ENCODE peak calls at places on chromosomes 4 and X, in nine cellular contexts. K is fibroblast of lung, D is WERI-Rb-1, S is NT2/D1, A is PC-9, U is suprapubic skin, Y is astrocyte of the spinal cord, F is endodermal cell, N is Peyer's patch. B is an unnamed sample.

GRCh38 chr4:7798215-7798995 is 141.3 kb downstream of the AFAP1 start:
- DNase-seq in K (peak; percentile 58), D (no peak), S (no peak), A (no peak), U (peak; percentile 26), Y (no peak), F (no peak), N (peak; percentile 28), B (peak; percentile 12)

GRCh38 chr4:181541396-181541795 is 701.8 kb upstream of the TENM3 start:
- DNase-seq in K (peak; percentile 74), D (no peak), S (no peak), A (no peak), U (no peak), Y (peak; percentile 61), F (no peak), N (no peak), B (no peak)

GRCh38 chr4:41384992-41385391 is 128.3 kb downstream of the UCHL1 start:
- DNase-seq in K (no peak), D (no peak), S (no peak), A (no peak), U (peak; percentile 81), Y (no peak), F (no peak), N (peak; percentile 82), B (no peak)

GRCh38 chr4:101306225-101306624 is 41.1 kb downstream of the PPP3CA start:
- DNase-seq in K (no peak), D (no peak), S (no peak), A (no peak), U (no peak), Y (peak; percentile 51), F (peak; percentile 46), N (no peak), B (no peak)

GRCh38 chr4:53321151-53321987 is 44.5 kb downstream of the SCFD2 start:
- DNase-seq in K (peak; percentile 82), D (no peak), S (no peak), A (no peak), U (no peak), Y (peak; percentile 84), F (no peak), N (no peak), B (peak; percentile 79)

GRCh38 chr4:25441519-25442117 is 64.6 kb downstream of the ANAPC4 start:
- DNase-seq in K (peak; percentile 55), D (peak; percentile 82), S (peak; percentile 72), A (peak; percentile 64), U (no peak), Y (peak; percentile 61), F (peak; percentile 92), N (peak; percentile 75), B (peak; percentile 34)

GRCh38 chrX:110418220-110418856 is 59.7 kb downstream of the RTL9 start:
- DNase-seq in K (peak; percentile 85), D (peak; percentile 20), S (no peak), A (no peak), U (no peak), Y (peak; percentile 71), F (peak; percentile 76), N (no peak), B (peak; percentile 62)

GRCh38 chr4:127685292-127685691 is 44.9 kb upstream of the SLC25A31 start:
- DNase-seq in K (no peak), D (no peak), S (no peak), A (no peak), U (no peak), Y (peak; percentile 23), F (no peak), N (no peak), B (no peak)

GRCh38 chrX:133905305-133905704 is 80.1 kb downstream of the GPC3 start:
- DNase-seq in K (no peak), D (no peak), S (no peak), A (no peak), U (no peak), Y (no peak), F (no peak), N (no peak), B (no peak)

GRCh38 chr4:14254252-14254651 is 626.7 kb upstream of the BOD1L1 start:
- DNase-seq in K (peak; percentile 10), D (peak; percentile 61), S (peak; percentile 8), A (peak; percentile 7), U (no peak), Y (peak; percentile 17), F (peak; percentile 86), N (peak; percentile 63), B (peak; percentile 16)

GRCh38 chrX:155216940-155217450 is 735 bp downstream of the VBP1 start:
- DNase-seq in K (no peak), D (no peak), S (no peak), A (no peak), U (no peak), Y (no peak), F (peak; percentile 50), N (no peak), B (no peak)

GRCh38 chrX:16610121-16610565 is 39.8 kb upstream of the S100G start:
- DNase-seq in K (peak; percentile 18), D (no peak), S (no peak), A (no peak), U (no peak), Y (peak; percentile 76), F (no peak), N (no peak), B (no peak)

GRCh38 chrX:19593684-19594083 is 78.4 kb upstream of the MAP3K15 start:
- DNase-seq in K (peak; percentile 71), D (peak; percentile 17), S (no peak), A (peak; percentile 11), U (no peak), Y (peak; percentile 54), F (no peak), N (peak; percentile 54), B (no peak)

GRCh38 chrX:130301405-130301804 is 32.7 kb upstream of the ZNF280C start:
- DNase-seq in K (no peak), D (no peak), S (no peak), A (no peak), U (no peak), Y (no peak), F (no peak), N (no peak), B (no peak)

GRCh38 chrX:72247206-72247944 is 8.5 kb upstream of the ERCC6L start:
- DNase-seq in K (peak; percentile 51), D (no peak), S (no peak), A (no peak), U (no peak), Y (no peak), F (no peak), N (peak; percentile 76), B (no peak)

GRCh38 chrX:119583431-119584059 is 9.2 kb downstream of the UBE2A start:
- DNase-seq in K (no peak), D (no peak), S (no peak), A (no peak), U (no peak), Y (no peak), F (no peak), N (no peak), B (no peak)

GRCh38 chr4:83378426-83378825 is 43.8 kb upstream of the HPSE start:
- DNase-seq in K (no peak), D (peak; percentile 16), S (no peak), A (no peak), U (no peak), Y (no peak), F (no peak), N (no peak), B (no peak)

DNA sequence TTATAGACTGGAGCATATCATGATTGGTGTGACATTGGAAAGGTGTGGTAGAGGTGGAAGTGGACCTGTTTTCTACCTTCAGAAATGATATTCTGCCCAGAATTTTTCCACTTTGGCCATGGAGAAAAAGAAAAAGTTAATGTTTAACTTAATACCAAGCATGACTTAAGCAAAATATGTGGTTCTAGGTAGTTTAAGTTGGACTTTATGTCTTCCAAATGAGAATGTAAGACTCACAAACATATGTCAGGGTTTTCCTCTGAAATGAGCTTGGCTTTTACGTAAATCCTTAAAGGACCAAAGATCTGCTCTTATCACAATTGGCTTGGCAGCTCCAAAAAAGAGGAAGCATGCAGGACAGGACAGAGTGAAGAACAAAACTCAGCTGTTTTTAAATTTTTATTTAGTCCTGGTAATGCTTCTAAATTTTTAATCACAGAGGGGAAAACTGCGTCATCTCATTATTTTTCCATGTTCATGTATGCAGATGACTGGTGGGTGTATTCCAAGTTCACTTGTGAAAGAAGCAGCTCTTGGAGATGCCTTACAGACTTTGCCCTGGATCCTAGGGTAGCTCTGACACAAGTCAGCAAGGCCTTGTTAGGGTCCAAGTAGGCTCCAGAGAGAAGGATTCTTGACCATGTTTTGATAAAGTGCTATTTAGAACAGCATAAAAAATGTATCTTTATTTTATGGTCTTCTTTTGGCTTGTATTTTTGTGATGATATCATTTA is 98.2 kb downstream of the ANK2 start:
- DNase-seq in K (no peak), D (no peak), S (no peak), A (no peak), U (no peak), Y (no peak), F (no peak), N (no peak), B (no peak)
- H3K4me3 ChIP-seq in K (no peak overlapping the region), D (no peak overlapping the region), S (no peak overlapping the region), A (no peak overlapping the region), U (peak overlapping the region; percentile 39), Y (no peak overlapping the region), F (no peak overlapping the region), N (peak overlapping the region; percentile 48), B (no peak overlapping the region)

DNA sequence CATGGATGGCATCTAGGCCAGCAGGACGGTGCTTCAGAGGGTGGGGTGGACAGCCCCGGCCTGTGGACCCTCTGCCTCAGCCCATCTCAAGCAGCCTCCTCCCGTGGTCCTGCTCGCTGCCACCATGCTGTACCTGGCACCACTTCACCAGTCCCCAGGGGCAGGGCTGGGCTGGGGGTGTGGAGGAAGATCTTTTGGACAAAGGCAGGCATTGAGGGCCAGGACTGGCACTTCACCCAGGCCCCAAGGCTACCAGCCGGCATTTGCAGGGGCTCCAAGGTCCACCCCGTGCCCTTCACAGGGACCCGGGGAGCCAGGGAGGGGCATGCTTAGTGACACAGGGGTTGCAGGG is 713 bp downstream of the PLXNB3 start:
- DNase-seq in K (no peak), D (no peak), S (no peak), A (no peak), U (no peak), Y (no peak), F (peak; percentile 32), N (no peak), B (no peak)
- H3K4me3 ChIP-seq in K (peak overlapping the region; percentile 48), D (no peak overlapping the region), S (no peak overlapping the region), A (no peak overlapping the region), U (peak overlapping the region; percentile 16), Y (peak overlapping the region; percentile 36), F (no peak overlapping the region), N (no peak overlapping the region), B (no peak overlapping the region)

GRCh38 chrX:44896566-44897186 is 23.7 kb downstream of the KDM6A start:
- DNase-seq in K (no peak), D (no peak), S (no peak), A (no peak), U (no peak), Y (no peak), F (no peak), N (no peak), B (no peak)
- H3K4me3 ChIP-seq in K (no peak overlapping the region), D (no peak overlapping the region), S (no peak overlapping the region), A (no peak overlapping the region), U (no peak overlapping the region), Y (no peak overlapping the region), F (no peak overlapping the region), N (no peak overlapping the region), B (no peak overlapping the region)

DNA sequence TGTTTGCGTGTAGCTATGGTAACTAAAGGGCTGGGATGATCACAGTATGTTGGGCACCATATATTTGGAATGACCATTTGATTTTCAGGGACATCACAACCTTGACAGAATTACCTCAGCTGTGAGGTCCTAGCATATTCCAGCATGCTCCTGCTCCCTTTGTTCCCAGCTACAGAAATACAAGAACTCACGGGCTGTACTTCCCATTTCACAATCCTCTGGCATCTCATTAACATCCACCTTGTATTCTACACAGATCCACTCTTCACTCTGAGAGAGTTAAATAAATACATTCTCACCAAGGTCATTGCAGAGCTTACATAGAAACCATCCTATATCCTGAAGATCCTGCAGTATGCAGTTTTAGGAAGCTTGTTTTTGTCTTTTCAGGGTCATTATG is 169.7 kb downstream of the FRMPD4 start:
- DNase-seq in K (no peak), D (no peak), S (no peak), A (no peak), U (no peak), Y (no peak), F (no peak), N (no peak), B (no peak)
- H3K4me3 ChIP-seq in K (no peak overlapping the region), D (no peak overlapping the region), S (no peak overlapping the region), A (no peak overlapping the region), U (no peak overlapping the region), Y (no peak overlapping the region), F (no peak overlapping the region), N (no peak overlapping the region), B (no peak overlapping the region)